ENCODE peak calls at places on chromosomes 2 and 18, in five cellular contexts. One of them, this sample, is unnamed.

GRCh38 chr2:240620149-240620731 is 5.0 kb upstream of the GPR35 start:
- DNase-seq in stimulated activated CD4-positive, alpha-beta T cell treated with anti-CD3 and anti-CD28 coated beads, Interleukin-12 subunit alpha, Interleukin-12 subunit beta, amount 100 ng/mL, for 48 hours: no peak
- DNase-seq in ovary: peak
- DNase-seq in Caki2: no peak
- DNase-seq in GM20000: no peak
- DNase-seq in this sample: no peak

GRCh38 chr18:9418047-9418690 is 57.1 kb upstream of the RALBP1 start:
- DNase-seq in GM20000: no peak
- DNase-seq in Caki2: no peak
- DNase-seq in ovary: no peak
- DNase-seq in stimulated activated CD4-positive, alpha-beta T cell treated with anti-CD3 and anti-CD28 coated beads, Interleukin-12 subunit alpha, Interleukin-12 subunit beta, amount 100 ng/mL, for 48 hours: no peak
- DNase-seq in this sample: no peak

GRCh38 chr2:44934024-44934423 is 7.5 kb upstream of the SIX3 start:
- DNase-seq in Caki2: no peak
- DNase-seq in GM20000: no peak
- DNase-seq in stimulated activated CD4-positive, alpha-beta T cell treated with anti-CD3 and anti-CD28 coated beads, Interleukin-12 subunit alpha, Interleukin-12 subunit beta, amount 100 ng/mL, for 48 hours: no peak
- DNase-seq in ovary: no peak
- DNase-seq in this sample: no peak

GRCh38 chr2:96374211-96374951 is 38.8 kb downstream of the NCAPH start:
- DNase-seq in GM20000: no peak
- DNase-seq in Caki2: peak
- DNase-seq in ovary: peak
- DNase-seq in stimulated activated CD4-positive, alpha-beta T cell treated with anti-CD3 and anti-CD28 coated beads, Interleukin-12 subunit alpha, Interleukin-12 subunit beta, amount 100 ng/mL, for 48 hours: no peak
- DNase-seq in this sample: no peak

GRCh38 chr2:8522682-8523081 is 159.2 kb upstream of the ID2 start:
- DNase-seq in GM20000: no peak
- DNase-seq in stimulated activated CD4-positive, alpha-beta T cell treated with anti-CD3 and anti-CD28 coated beads, Interleukin-12 subunit alpha, Interleukin-12 subunit beta, amount 100 ng/mL, for 48 hours: no peak
- DNase-seq in Caki2: no peak
- DNase-seq in ovary: no peak
- DNase-seq in this sample: no peak

GRCh38 chr2:220144411-220144810 is 517.0 kb downstream of the SLC4A3 start:
- DNase-seq in GM20000: no peak
- DNase-seq in ovary: no peak
- DNase-seq in Caki2: no peak
- DNase-seq in stimulated activated CD4-positive, alpha-beta T cell treated with anti-CD3 and anti-CD28 coated beads, Interleukin-12 subunit alpha, Interleukin-12 subunit beta, amount 100 ng/mL, for 48 hours: no peak
- DNase-seq in this sample: no peak

GRCh38 chr2:236628981-236629605 is 59.5 kb downstream of the ACKR3 start:
- DNase-seq in Caki2: no peak
- DNase-seq in stimulated activated CD4-positive, alpha-beta T cell treated with anti-CD3 and anti-CD28 coated beads, Interleukin-12 subunit alpha, Interleukin-12 subunit beta, amount 100 ng/mL, for 48 hours: no peak
- DNase-seq in ovary: no peak
- DNase-seq in GM20000: no peak
- DNase-seq in this sample: no peak

GRCh38 chr2:240219208-240219890 is 78.9 kb upstream of the OTOS start:
- DNase-seq in stimulated activated CD4-positive, alpha-beta T cell treated with anti-CD3 and anti-CD28 coated beads, Interleukin-12 subunit alpha, Interleukin-12 subunit beta, amount 100 ng/mL, for 48 hours: no peak
- DNase-seq in GM20000: no peak
- DNase-seq in ovary: peak
- DNase-seq in Caki2: no peak
- DNase-seq in this sample: no peak

GRCh38 chr2:65691816-65692215 is 259.4 kb upstream of the SPRED2 start:
- DNase-seq in stimulated activated CD4-positive, alpha-beta T cell treated with anti-CD3 and anti-CD28 coated beads, Interleukin-12 subunit alpha, Interleukin-12 subunit beta, amount 100 ng/mL, for 48 hours: no peak
- DNase-seq in ovary: no peak
- DNase-seq in Caki2: no peak
- DNase-seq in GM20000: no peak
- DNase-seq in this sample: no peak

GRCh38 chr2:217870528-217871011 is 132.2 kb downstream of the TNS1 start:
- DNase-seq in Caki2: no peak
- DNase-seq in stimulated activated CD4-positive, alpha-beta T cell treated with anti-CD3 and anti-CD28 coated beads, Interleukin-12 subunit alpha, Interleukin-12 subunit beta, amount 100 ng/mL, for 48 hours: no peak
- DNase-seq in ovary: no peak
- DNase-seq in GM20000: no peak
- DNase-seq in this sample: no peak

GRCh38 chr2:196696423-196697073 is 57.0 kb downstream of the CCDC150 start:
- DNase-seq in Caki2: peak
- DNase-seq in GM20000: no peak
- DNase-seq in stimulated activated CD4-positive, alpha-beta T cell treated with anti-CD3 and anti-CD28 coated beads, Interleukin-12 subunit alpha, Interleukin-12 subunit beta, amount 100 ng/mL, for 48 hours: no peak
- DNase-seq in ovary: no peak
- DNase-seq in this sample: no peak

GRCh38 chr2:138942466-138942865 is 162.3 kb upstream of the NXPH2 start:
- DNase-seq in ovary: no peak
- DNase-seq in GM20000: no peak
- DNase-seq in stimulated activated CD4-positive, alpha-beta T cell treated with anti-CD3 and anti-CD28 coated beads, Interleukin-12 subunit alpha, Interleukin-12 subunit beta, amount 100 ng/mL, for 48 hours: no peak
- DNase-seq in Caki2: no peak
- DNase-seq in this sample: no peak

GRCh38 chr2:181178823-181179412 is 198.5 kb downstream of the UBE2E3 start:
- DNase-seq in GM20000: no peak
- DNase-seq in ovary: no peak
- DNase-seq in stimulated activated CD4-positive, alpha-beta T cell treated with anti-CD3 and anti-CD28 coated beads, Interleukin-12 subunit alpha, Interleukin-12 subunit beta, amount 100 ng/mL, for 48 hours: peak
- DNase-seq in Caki2: no peak
- DNase-seq in this sample: no peak

GRCh38 chr18:26207937-26208336 is 18.3 kb upstream of the TAF4B start:
- DNase-seq in Caki2: peak
- DNase-seq in GM20000: no peak
- DNase-seq in ovary: no peak
- DNase-seq in stimulated activated CD4-positive, alpha-beta T cell treated with anti-CD3 and anti-CD28 coated beads, Interleukin-12 subunit alpha, Interleukin-12 subunit beta, amount 100 ng/mL, for 48 hours: no peak
- DNase-seq in this sample: no peak

GRCh38 chr2:86046985-86047384 is 58.7 kb downstream of the POLR1A start:
- DNase-seq in GM20000: no peak
- DNase-seq in ovary: no peak
- DNase-seq in Caki2: no peak
- DNase-seq in stimulated activated CD4-positive, alpha-beta T cell treated with anti-CD3 and anti-CD28 coated beads, Interleukin-12 subunit alpha, Interleukin-12 subunit beta, amount 100 ng/mL, for 48 hours: no peak
- DNase-seq in this sample: no peak

GRCh38 chr2:148726228-148726627 is 81.7 kb downstream of the EPC2 start:
- DNase-seq in Caki2: no peak
- DNase-seq in stimulated activated CD4-positive, alpha-beta T cell treated with anti-CD3 and anti-CD28 coated beads, Interleukin-12 subunit alpha, Interleukin-12 subunit beta, amount 100 ng/mL, for 48 hours: no peak
- DNase-seq in GM20000: no peak
- DNase-seq in ovary: no peak
- DNase-seq in this sample: peak

GRCh38 chr18:5772271-5772670 is 123.1 kb downstream of the TMEM200C start:
- DNase-seq in Caki2: no peak
- DNase-seq in GM20000: no peak
- DNase-seq in ovary: no peak
- DNase-seq in stimulated activated CD4-positive, alpha-beta T cell treated with anti-CD3 and anti-CD28 coated beads, Interleukin-12 subunit alpha, Interleukin-12 subunit beta, amount 100 ng/mL, for 48 hours: no peak
- DNase-seq in this sample: no peak

GRCh38 chr2:165897741-165898140 is 55.8 kb downstream of the TTC21B start:
- DNase-seq in GM20000: peak
- DNase-seq in Caki2: no peak
- DNase-seq in ovary: no peak
- DNase-seq in stimulated activated CD4-positive, alpha-beta T cell treated with anti-CD3 and anti-CD28 coated beads, Interleukin-12 subunit alpha, Interleukin-12 subunit beta, amount 100 ng/mL, for 48 hours: no peak
- DNase-seq in this sample: peak

GRCh38 chr2:85419009-85419711 is 646 bp downstream of the SH2D6 start:
- DNase-seq in Caki2: no peak
- DNase-seq in stimulated activated CD4-positive, alpha-beta T cell treated with anti-CD3 and anti-CD28 coated beads, Interleukin-12 subunit alpha, Interleukin-12 subunit beta, amount 100 ng/mL, for 48 hours: no peak
- DNase-seq in ovary: peak
- DNase-seq in GM20000: no peak
- DNase-seq in this sample: no peak

GRCh38 chr2:236254021-236254420 is 10.2 kb downstream of the ASB18 start:
- DNase-seq in GM20000: no peak
- DNase-seq in Caki2: no peak
- DNase-seq in ovary: no peak
- DNase-seq in stimulated activated CD4-positive, alpha-beta T cell treated with anti-CD3 and anti-CD28 coated beads, Interleukin-12 subunit alpha, Interleukin-12 subunit beta, amount 100 ng/mL, for 48 hours: no peak
- DNase-seq in this sample: no peak

GRCh38 chr2:205471776-205472175 is 210.5 kb upstream of the NRP2 start:
- DNase-seq in GM20000: no peak
- DNase-seq in stimulated activated CD4-positive, alpha-beta T cell treated with anti-CD3 and anti-CD28 coated beads, Interleukin-12 subunit alpha, Interleukin-12 subunit beta, amount 100 ng/mL, for 48 hours: no peak
- DNase-seq in ovary: no peak
- DNase-seq in Caki2: no peak
- DNase-seq in this sample: no peak

GRCh38 chr18:9435041-9435440 is 40.3 kb upstream of the RALBP1 start:
- DNase-seq in Caki2: no peak
- DNase-seq in ovary: no peak
- DNase-seq in GM20000: no peak
- DNase-seq in stimulated activated CD4-positive, alpha-beta T cell treated with anti-CD3 and anti-CD28 coated beads, Interleukin-12 subunit alpha, Interleukin-12 subunit beta, amount 100 ng/mL, for 48 hours: no peak
- DNase-seq in this sample: no peak

GRCh38 chr18:46732201-46732600 is 24.7 kb downstream of the ST8SIA5 start:
- DNase-seq in stimulated activated CD4-positive, alpha-beta T cell treated with anti-CD3 and anti-CD28 coated beads, Interleukin-12 subunit alpha, Interleukin-12 subunit beta, amount 100 ng/mL, for 48 hours: no peak
- DNase-seq in GM20000: no peak
- DNase-seq in Caki2: no peak
- DNase-seq in ovary: no peak
- DNase-seq in this sample: no peak

GRCh38 chr2:105397959-105398521 is 811 bp downstream of the FHL2 start:
- DNase-seq in ovary: no peak
- DNase-seq in stimulated activated CD4-positive, alpha-beta T cell treated with anti-CD3 and anti-CD28 coated beads, Interleukin-12 subunit alpha, Interleukin-12 subunit beta, amount 100 ng/mL, for 48 hours: no peak
- DNase-seq in GM20000: peak
- DNase-seq in Caki2: no peak
- DNase-seq in this sample: no peak

GRCh38 chr2:101823347-101823791 is 125.9 kb downstream of the MAP4K4 start:
- DNase-seq in Caki2: no peak
- DNase-seq in GM20000: peak
- DNase-seq in ovary: peak
- DNase-seq in stimulated activated CD4-positive, alpha-beta T cell treated with anti-CD3 and anti-CD28 coated beads, Interleukin-12 subunit alpha, Interleukin-12 subunit beta, amount 100 ng/mL, for 48 hours: peak
- DNase-seq in this sample: peak

GRCh38 chr2:42706836-42707235 is 57.1 kb downstream of the OXER1 start:
- DNase-seq in Caki2: no peak
- DNase-seq in stimulated activated CD4-positive, alpha-beta T cell treated with anti-CD3 and anti-CD28 coated beads, Interleukin-12 subunit alpha, Interleukin-12 subunit beta, amount 100 ng/mL, for 48 hours: no peak
- DNase-seq in GM20000: no peak
- DNase-seq in ovary: no peak
- DNase-seq in this sample: no peak

GRCh38 chr2:229153946-229154345 is 117.1 kb downstream of the PID1 start:
- DNase-seq in GM20000: no peak
- DNase-seq in ovary: no peak
- DNase-seq in stimulated activated CD4-positive, alpha-beta T cell treated with anti-CD3 and anti-CD28 coated beads, Interleukin-12 subunit alpha, Interleukin-12 subunit beta, amount 100 ng/mL, for 48 hours: no peak
- DNase-seq in Caki2: no peak
- DNase-seq in this sample: no peak

GRCh38 chr2:231926180-231926741 is at the start of gene NPPC:
- DNase-seq in stimulated activated CD4-positive, alpha-beta T cell treated with anti-CD3 and anti-CD28 coated beads, Interleukin-12 subunit alpha, Interleukin-12 subunit beta, amount 100 ng/mL, for 48 hours: peak
- DNase-seq in GM20000: peak
- DNase-seq in ovary: peak
- DNase-seq in Caki2: peak
- DNase-seq in this sample: no peak

GRCh38 chr2:63805412-63805811 is 36.3 kb upstream of the UGP2 start:
- DNase-seq in ovary: no peak
- DNase-seq in Caki2: no peak
- DNase-seq in GM20000: no peak
- DNase-seq in stimulated activated CD4-positive, alpha-beta T cell treated with anti-CD3 and anti-CD28 coated beads, Interleukin-12 subunit alpha, Interleukin-12 subunit beta, amount 100 ng/mL, for 48 hours: no peak
- DNase-seq in this sample: no peak

GRCh38 chr2:5021148-5021547 is 671.0 kb upstream of the SOX11 start:
- DNase-seq in GM20000: no peak
- DNase-seq in ovary: no peak
- DNase-seq in stimulated activated CD4-positive, alpha-beta T cell treated with anti-CD3 and anti-CD28 coated beads, Interleukin-12 subunit alpha, Interleukin-12 subunit beta, amount 100 ng/mL, for 48 hours: no peak
- DNase-seq in Caki2: no peak
- DNase-seq in this sample: no peak

GRCh38 chr2:147108553-147108952 is 736.3 kb upstream of the ACVR2A start:
- DNase-seq in Caki2: peak
- DNase-seq in stimulated activated CD4-positive, alpha-beta T cell treated with anti-CD3 and anti-CD28 coated beads, Interleukin-12 subunit alpha, Interleukin-12 subunit beta, amount 100 ng/mL, for 48 hours: no peak
- DNase-seq in ovary: no peak
- DNase-seq in GM20000: no peak
- DNase-seq in this sample: no peak

GRCh38 chr2:68907923-68908253 is 36.7 kb upstream of the BMP10 start:
- DNase-seq in Caki2: no peak
- DNase-seq in GM20000: no peak
- DNase-seq in ovary: no peak
- DNase-seq in stimulated activated CD4-positive, alpha-beta T cell treated with anti-CD3 and anti-CD28 coated beads, Interleukin-12 subunit alpha, Interleukin-12 subunit beta, amount 100 ng/mL, for 48 hours: no peak
- DNase-seq in this sample: no peak

GRCh38 chr2:189124175-189124574 is 55.4 kb downstream of the COL5A2 start:
- DNase-seq in stimulated activated CD4-positive, alpha-beta T cell treated with anti-CD3 and anti-CD28 coated beads, Interleukin-12 subunit alpha, Interleukin-12 subunit beta, amount 100 ng/mL, for 48 hours: no peak
- DNase-seq in Caki2: no peak
- DNase-seq in GM20000: no peak
- DNase-seq in ovary: no peak
- DNase-seq in this sample: no peak

GRCh38 chr18:75135158-75135725 is 73.7 kb downstream of the PTGR3 start:
- DNase-seq in Caki2: no peak
- DNase-seq in stimulated activated CD4-positive, alpha-beta T cell treated with anti-CD3 and anti-CD28 coated beads, Interleukin-12 subunit alpha, Interleukin-12 subunit beta, amount 100 ng/mL, for 48 hours: no peak
- DNase-seq in ovary: no peak
- DNase-seq in GM20000: no peak
- DNase-seq in this sample: no peak

GRCh38 chr2:188845692-188846091 is 128.5 kb upstream of the COL3A1 start:
- DNase-seq in ovary: no peak
- DNase-seq in Caki2: no peak
- DNase-seq in stimulated activated CD4-positive, alpha-beta T cell treated with anti-CD3 and anti-CD28 coated beads, Interleukin-12 subunit alpha, Interleukin-12 subunit beta, amount 100 ng/mL, for 48 hours: no peak
- DNase-seq in GM20000: no peak
- DNase-seq in this sample: no peak

GRCh38 chr2:105607920-105608504 is 136.7 kb upstream of the NCK2 start:
- DNase-seq in ovary: no peak
- DNase-seq in stimulated activated CD4-positive, alpha-beta T cell treated with anti-CD3 and anti-CD28 coated beads, Interleukin-12 subunit alpha, Interleukin-12 subunit beta, amount 100 ng/mL, for 48 hours: no peak
- DNase-seq in Caki2: no peak
- DNase-seq in GM20000: no peak
- DNase-seq in this sample: no peak